ENCODE peak calls at places on chromosomes 12 and 14, in six cellular contexts. One of them, this sample, is unnamed.

GRCh38 chr12:46450279-46450748 is 77.7 kb upstream of the SLC38A2 start:
- DNase-seq in HepG2: no peak
- DNase-seq in ovary: peak
- DNase-seq in tibial nerve: peak
- DNase-seq in suprapubic skin: peak
- DNase-seq in A549: no peak
- DNase-seq in this sample: peak

GRCh38 chr12:57106021-57106708 is 5.0 kb downstream of the STAT6 start:
- DNase-seq in tibial nerve: no peak
- DNase-seq in ovary: no peak
- DNase-seq in A549: no peak
- DNase-seq in HepG2: no peak
- DNase-seq in suprapubic skin: peak
- DNase-seq in this sample: peak

GRCh38 chr12:124720019-124720686 is 143.5 kb downstream of the SCARB1 start:
- DNase-seq in A549: peak
- DNase-seq in tibial nerve: no peak
- DNase-seq in suprapubic skin: no peak
- DNase-seq in HepG2: no peak
- DNase-seq in ovary: no peak
- DNase-seq in this sample: no peak

GRCh38 chr14:95535226-95536021 is 574 bp downstream of the GLRX5 start:
- DNase-seq in ovary: no peak
- DNase-seq in A549: no peak
- DNase-seq in HepG2: no peak
- DNase-seq in tibial nerve: no peak
- DNase-seq in suprapubic skin: peak
- DNase-seq in this sample: no peak

GRCh38 chr12:48997719-48998496 is 1.3 kb downstream of the DDN start:
- DNase-seq in ovary: no peak
- DNase-seq in suprapubic skin: no peak
- DNase-seq in tibial nerve: no peak
- DNase-seq in HepG2: no peak
- DNase-seq in A549: peak
- DNase-seq in this sample: peak

GRCh38 chr12:49043856-49044258 is 16.7 kb downstream of the KMT2D start:
- DNase-seq in ovary: peak
- DNase-seq in A549: peak
- DNase-seq in tibial nerve: no peak
- DNase-seq in suprapubic skin: no peak
- DNase-seq in HepG2: peak
- DNase-seq in this sample: peak

GRCh38 chr14:30015471-30015870 is 87.8 kb upstream of the PRKD1 start:
- DNase-seq in HepG2: no peak
- DNase-seq in A549: no peak
- DNase-seq in ovary: no peak
- DNase-seq in tibial nerve: no peak
- DNase-seq in suprapubic skin: no peak
- DNase-seq in this sample: no peak

GRCh38 chr12:21526721-21527345 is 737 bp downstream of the SPX start:
- DNase-seq in suprapubic skin: no peak
- DNase-seq in HepG2: no peak
- DNase-seq in ovary: no peak
- DNase-seq in tibial nerve: no peak
- DNase-seq in A549: no peak
- DNase-seq in this sample: no peak

GRCh38 chr12:121128908-121129704 is 3.6 kb upstream of the P2RX7 start:
- DNase-seq in HepG2: peak
- DNase-seq in tibial nerve: peak
- DNase-seq in ovary: peak
- DNase-seq in A549: peak
- DNase-seq in suprapubic skin: peak
- DNase-seq in this sample: peak

GRCh38 chr12:93668919-93669418 is 8.2 kb upstream of the CRADD start:
- DNase-seq in HepG2: peak
- DNase-seq in ovary: no peak
- DNase-seq in suprapubic skin: no peak
- DNase-seq in A549: no peak
- DNase-seq in tibial nerve: no peak
- DNase-seq in this sample: no peak

GRCh38 chr12:48817957-48818830 is at the start of gene CACNB3:
- DNase-seq in A549: peak
- DNase-seq in suprapubic skin: peak
- DNase-seq in HepG2: no peak
- DNase-seq in ovary: peak
- DNase-seq in tibial nerve: peak
- DNase-seq in this sample: peak

GRCh38 chr12:91877461-91878230 is 268.0 kb downstream of the BTG1 start:
- DNase-seq in HepG2: no peak
- DNase-seq in ovary: no peak
- DNase-seq in A549: no peak
- DNase-seq in suprapubic skin: no peak
- DNase-seq in tibial nerve: no peak
- DNase-seq in this sample: no peak

GRCh38 chr12:54159140-54159539 is 29.6 kb downstream of the SMUG1 start:
- DNase-seq in HepG2: peak
- DNase-seq in tibial nerve: no peak
- DNase-seq in A549: no peak
- DNase-seq in suprapubic skin: no peak
- DNase-seq in ovary: no peak
- DNase-seq in this sample: peak

GRCh38 chr12:92753976-92754885 is 51.4 kb downstream of the PLEKHG7 start:
- DNase-seq in ovary: no peak
- DNase-seq in tibial nerve: no peak
- DNase-seq in suprapubic skin: no peak
- DNase-seq in A549: no peak
- DNase-seq in HepG2: no peak
- DNase-seq in this sample: no peak

GRCh38 chr14:101591121-101591520 is 29.8 kb downstream of the DIO3 start:
- DNase-seq in tibial nerve: no peak
- DNase-seq in suprapubic skin: no peak
- DNase-seq in HepG2: no peak
- DNase-seq in A549: no peak
- DNase-seq in ovary: no peak
- DNase-seq in this sample: peak

GRCh38 chr12:92436847-92437246 is 265.9 kb upstream of the PLEKHG7 start:
- DNase-seq in HepG2: no peak
- DNase-seq in A549: no peak
- DNase-seq in suprapubic skin: no peak
- DNase-seq in tibial nerve: no peak
- DNase-seq in ovary: no peak
- DNase-seq in this sample: no peak

GRCh38 chr12:118376089-118377004 is at the start of gene SUDS3:
- DNase-seq in A549: peak
- DNase-seq in HepG2: peak
- DNase-seq in tibial nerve: peak
- DNase-seq in suprapubic skin: peak
- DNase-seq in ovary: peak
- DNase-seq in this sample: peak

GRCh38 chr14:51668870-51669269 is 17.2 kb downstream of the FRMD6 start:
- DNase-seq in ovary: no peak
- DNase-seq in tibial nerve: no peak
- DNase-seq in A549: no peak
- DNase-seq in HepG2: no peak
- DNase-seq in suprapubic skin: no peak
- DNase-seq in this sample: no peak

GRCh38 chr12:5864913-5865312 is 80.1 kb downstream of the ANO2 start:
- DNase-seq in ovary: no peak
- DNase-seq in tibial nerve: no peak
- DNase-seq in A549: no peak
- DNase-seq in suprapubic skin: no peak
- DNase-seq in HepG2: no peak
- DNase-seq in this sample: no peak

GRCh38 chr14:46054526-46054925 is 597.1 kb downstream of the RPL10L start:
- DNase-seq in ovary: no peak
- DNase-seq in tibial nerve: no peak
- DNase-seq in A549: no peak
- DNase-seq in suprapubic skin: no peak
- DNase-seq in HepG2: no peak
- DNase-seq in this sample: no peak

GRCh38 chr12:52501490-52501889 is 8.4 kb upstream of the KRT6A start:
- DNase-seq in tibial nerve: no peak
- DNase-seq in A549: no peak
- DNase-seq in suprapubic skin: no peak
- DNase-seq in ovary: no peak
- DNase-seq in HepG2: no peak
- DNase-seq in this sample: no peak

GRCh38 chr12:54201001-54201794 is 12.4 kb upstream of the SMUG1 start:
- DNase-seq in HepG2: peak
- DNase-seq in suprapubic skin: peak
- DNase-seq in ovary: peak
- DNase-seq in A549: peak
- DNase-seq in tibial nerve: peak
- DNase-seq in this sample: peak

GRCh38 chr12:85872497-85873091 is 1.5 kb upstream of the NTS start:
- DNase-seq in ovary: no peak
- DNase-seq in A549: peak
- DNase-seq in suprapubic skin: no peak
- DNase-seq in HepG2: peak
- DNase-seq in tibial nerve: no peak
- DNase-seq in this sample: no peak

GRCh38 chr14:31265701-31266398 is 58.3 kb upstream of the HECTD1 start:
- DNase-seq in HepG2: peak
- DNase-seq in tibial nerve: no peak
- DNase-seq in A549: no peak
- DNase-seq in suprapubic skin: no peak
- DNase-seq in ovary: no peak
- DNase-seq in this sample: peak

GRCh38 chr14:31261523-31261858 is 53.9 kb upstream of the HECTD1 start:
- DNase-seq in A549: no peak
- DNase-seq in ovary: no peak
- DNase-seq in suprapubic skin: no peak
- DNase-seq in HepG2: no peak
- DNase-seq in tibial nerve: no peak
- DNase-seq in this sample: no peak

GRCh38 chr14:31263485-31264133 is 56.0 kb upstream of the HECTD1 start:
- DNase-seq in HepG2: peak
- DNase-seq in ovary: peak
- DNase-seq in tibial nerve: peak
- DNase-seq in A549: peak
- DNase-seq in suprapubic skin: peak
- DNase-seq in this sample: peak

GRCh38 chr14:31258427-31259039 is 50.9 kb upstream of the HECTD1 start:
- DNase-seq in HepG2: no peak
- DNase-seq in A549: no peak
- DNase-seq in tibial nerve: no peak
- DNase-seq in ovary: no peak
- DNase-seq in suprapubic skin: no peak
- DNase-seq in this sample: no peak

DNA sequence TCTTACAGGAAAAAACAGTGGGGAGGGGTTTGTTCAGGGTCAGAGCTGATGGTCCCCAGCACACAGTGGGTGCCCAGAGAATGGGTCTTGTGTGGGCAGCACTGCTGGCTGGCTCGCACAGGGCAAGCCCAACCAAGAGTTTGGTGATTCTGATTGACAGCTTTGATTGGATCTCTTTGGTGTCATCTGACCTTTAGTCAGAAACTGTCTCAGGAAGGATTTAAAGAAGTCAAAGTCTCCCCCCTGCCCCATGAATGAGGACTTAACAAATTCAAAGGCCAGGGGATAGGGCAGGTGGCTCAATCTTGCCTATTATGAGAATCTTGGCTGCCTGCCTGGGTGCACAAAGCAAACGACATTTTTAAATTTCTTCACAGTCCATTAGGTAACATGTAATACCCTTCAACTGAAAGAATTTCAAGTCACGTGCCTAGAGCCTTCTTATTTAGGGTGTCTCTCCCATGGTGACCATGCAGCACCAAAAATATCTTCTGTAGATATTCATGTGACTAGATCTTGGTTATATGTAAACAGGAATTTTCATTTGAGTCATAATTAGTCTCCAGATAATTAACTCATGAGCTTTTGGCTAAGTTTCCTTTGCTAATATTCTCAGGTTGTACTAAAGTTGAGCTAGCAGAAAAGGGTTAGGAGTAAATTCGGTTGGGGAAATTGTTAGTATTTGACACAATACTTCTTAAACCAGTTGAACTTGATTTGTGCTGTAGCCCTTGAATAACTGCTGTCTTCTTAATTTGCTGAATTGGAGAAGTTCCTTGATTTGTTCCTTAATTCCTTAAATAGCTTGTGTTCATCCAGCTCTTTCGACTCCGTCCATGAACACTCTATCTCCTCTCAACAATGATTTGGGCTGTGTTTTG is 54.5 kb upstream of the HECTD1 start:
- DNase-seq in ovary: no peak
- DNase-seq in suprapubic skin: peak
- DNase-seq in HepG2: peak
- DNase-seq in tibial nerve: peak
- DNase-seq in A549: no peak
- DNase-seq in this sample: peak
- TF ChIP-seq EP300 in ovary: no peak
- TF ChIP-seq EP300 in suprapubic skin: no peak
- TF ChIP-seq EP300 in HepG2: peak
- TF ChIP-seq EP300 in tibial nerve: peak
- TF ChIP-seq EP300 in A549: no peak
- TF ChIP-seq EP300 in this sample: no peak

GRCh38 chr12:108838194-108839010 is 19.0 kb downstream of the SSH1 start:
- DNase-seq in HepG2: peak
- DNase-seq in ovary: peak
- DNase-seq in A549: peak
- DNase-seq in tibial nerve: peak
- DNase-seq in suprapubic skin: peak
- DNase-seq in this sample: peak
- TF ChIP-seq EP300 in HepG2: no peak
- TF ChIP-seq EP300 in ovary: no peak
- TF ChIP-seq EP300 in A549: peak
- TF ChIP-seq EP300 in tibial nerve: peak
- TF ChIP-seq EP300 in suprapubic skin: no peak
- TF ChIP-seq EP300 in this sample: peak

GRCh38 chr12:40171501-40171900 is 53.3 kb upstream of the LRRK2 start:
- DNase-seq in tibial nerve: no peak
- DNase-seq in HepG2: no peak
- DNase-seq in A549: no peak
- DNase-seq in ovary: no peak
- DNase-seq in suprapubic skin: no peak
- DNase-seq in this sample: no peak

GRCh38 chr12:40170593-40170992 is 54.2 kb upstream of the LRRK2 start:
- DNase-seq in tibial nerve: no peak
- DNase-seq in suprapubic skin: no peak
- DNase-seq in ovary: no peak
- DNase-seq in HepG2: no peak
- DNase-seq in A549: no peak
- DNase-seq in this sample: no peak

GRCh38 chr12:40168868-40169267 is 55.9 kb upstream of the LRRK2 start:
- DNase-seq in A549: no peak
- DNase-seq in ovary: no peak
- DNase-seq in HepG2: no peak
- DNase-seq in tibial nerve: no peak
- DNase-seq in suprapubic skin: no peak
- DNase-seq in this sample: no peak

GRCh38 chr12:40164034-40164433 is 58.2 kb upstream of the SLC2A13 start:
- DNase-seq in tibial nerve: no peak
- DNase-seq in ovary: no peak
- DNase-seq in A549: no peak
- DNase-seq in HepG2: no peak
- DNase-seq in suprapubic skin: no peak
- DNase-seq in this sample: no peak

GRCh38 chr12:40168001-40168400 is 56.8 kb upstream of the LRRK2 start:
- DNase-seq in A549: no peak
- DNase-seq in suprapubic skin: no peak
- DNase-seq in ovary: no peak
- DNase-seq in HepG2: no peak
- DNase-seq in tibial nerve: no peak
- DNase-seq in this sample: no peak
- TF ChIP-seq EP300 in A549: no peak
- TF ChIP-seq EP300 in suprapubic skin: no peak
- TF ChIP-seq EP300 in ovary: no peak
- TF ChIP-seq EP300 in HepG2: no peak
- TF ChIP-seq EP300 in tibial nerve: no peak
- TF ChIP-seq EP300 in this sample: no peak

GRCh38 chr14:53458368-53458814 is 305.3 kb upstream of the DDHD1 start:
- DNase-seq in ovary: no peak
- DNase-seq in HepG2: peak
- DNase-seq in tibial nerve: no peak
- DNase-seq in suprapubic skin: no peak
- DNase-seq in A549: peak
- DNase-seq in this sample: no peak
- TF ChIP-seq EP300 in ovary: no peak
- TF ChIP-seq EP300 in HepG2: peak
- TF ChIP-seq EP300 in tibial nerve: no peak
- TF ChIP-seq EP300 in suprapubic skin: no peak
- TF ChIP-seq EP300 in A549: peak
- TF ChIP-seq EP300 in this sample: no peak

This sample was measured in stomach.